ENCODE peak calls at places on chromosomes 12 and 14, in seven cellular contexts. N, M, D, U, J, A and W are unnamed samples.

GRCh38 chr12:104656921-104657320 is 200.2 kb downstream of the CHST11 start:
- DNase-seq in N (no peak), M (no peak), D (no peak), U (no peak), J (no peak), A (peak), W (no peak)

GRCh38 chr12:91483471-91483985 is 300.9 kb upstream of the DCN start:
- DNase-seq in N (no peak), M (no peak), D (no peak), U (no peak), J (no peak), A (no peak), W (no peak)

GRCh38 chr12:19792028-19792427 is 352.7 kb downstream of the AEBP2 start:
- DNase-seq in N (no peak), M (no peak), D (no peak), U (no peak), J (no peak), A (no peak), W (no peak)

GRCh38 chr12:47972895-47973294 is 9.5 kb downstream of the TMEM106C start:
- DNase-seq in N (no peak), M (no peak), D (no peak), U (no peak), J (no peak), A (no peak), W (no peak)

GRCh38 chr12:110337912-110338710 is 57.1 kb downstream of the ATP2A2 start:
- DNase-seq in N (no peak), M (no peak), D (no peak), U (no peak), J (no peak), A (no peak), W (no peak)

GRCh38 chr14:105532735-105533141 is 6.4 kb downstream of the TMEM121 start:
- DNase-seq in N (no peak), M (no peak), D (peak), U (no peak), J (no peak), A (no peak), W (peak)

GRCh38 chr12:113837059-113837458 is 129.1 kb downstream of the RBM19 start:
- DNase-seq in N (no peak), M (no peak), D (no peak), U (no peak), J (no peak), A (peak), W (no peak)

GRCh38 chr14:51868405-51868804 is 8.0 kb downstream of the GNG2 start:
- DNase-seq in N (no peak), M (no peak), D (no peak), U (no peak), J (no peak), A (no peak), W (no peak)

GRCh38 chr12:15782667-15783066 is 6.5 kb downstream of the EPS8 start:
- DNase-seq in N (peak), M (no peak), D (no peak), U (no peak), J (no peak), A (no peak), W (no peak)

GRCh38 chr14:90760591-90761316 is 55.5 kb downstream of the TTC7B start:
- DNase-seq in N (peak), M (no peak), D (no peak), U (no peak), J (peak), A (no peak), W (no peak)

GRCh38 chr12:6751767-6752166 is 1.2 kb downstream of the MLF2 start:
- DNase-seq in N (no peak), M (no peak), D (no peak), U (no peak), J (no peak), A (no peak), W (no peak)

GRCh38 chr12:102372112-102372511 is 108.3 kb downstream of the IGF1 start:
- DNase-seq in N (no peak), M (no peak), D (no peak), U (no peak), J (no peak), A (no peak), W (no peak)

GRCh38 chr14:24871302-24871701 is 178.6 kb downstream of the STXBP6 start:
- DNase-seq in N (no peak), M (no peak), D (no peak), U (no peak), J (no peak), A (no peak), W (no peak)

GRCh38 chr12:5466521-5466960 is 34.6 kb downstream of the NTF3 start:
- DNase-seq in N (no peak), M (no peak), D (no peak), U (no peak), J (no peak), A (no peak), W (no peak)

GRCh38 chr12:122080149-122081107 is 1.9 kb downstream of the MLXIP start:
- DNase-seq in N (peak), M (no peak), D (no peak), U (no peak), J (peak), A (no peak), W (peak)

GRCh38 chr14:52023518-52023917 is 34.2 kb downstream of the RTRAF start:
- DNase-seq in N (no peak), M (no peak), D (no peak), U (no peak), J (no peak), A (peak), W (no peak)

GRCh38 chr12:113945174-113946173 is 20.7 kb downstream of the RBM19 start:
- DNase-seq in N (no peak), M (no peak), D (no peak), U (no peak), J (no peak), A (no peak), W (no peak)

GRCh38 chr14:90368946-90369721 is 27.7 kb upstream of the CALM1 start:
- DNase-seq in N (peak), M (no peak), D (no peak), U (peak), J (no peak), A (no peak), W (no peak)

GRCh38 chr12:68807576-68808387 is at the start of gene MDM2:
- DNase-seq in N (peak), M (peak), D (peak), U (peak), J (peak), A (peak), W (peak)

GRCh38 chr14:100143523-100143922 is 15.9 kb downstream of the DEGS2 start:
- DNase-seq in N (no peak), M (no peak), D (no peak), U (no peak), J (no peak), A (no peak), W (no peak)

GRCh38 chr12:42447371-42447786 is 121.4 kb downstream of the PPHLN1 start:
- DNase-seq in N (no peak), M (no peak), D (no peak), U (no peak), J (no peak), A (no peak), W (no peak)

GRCh38 chr12:67827820-67828383 is 161.3 kb upstream of the IFNG-AS1 start:
- DNase-seq in N (peak), M (peak), D (no peak), U (no peak), J (peak), A (peak), W (no peak)